ENCODE peak calls at places on chromosomes 11 and 22, in five cellular contexts. E is stimulated activated CD4-positive, alpha-beta T cell treated with anti-CD3 and anti-CD28 coated beads, Interleukin-15, amount 100 ng/mL, for 24 hours; Q is hypothalamus; X is astrocyte of the spinal cord; J is AG10803. R is an unnamed sample.

GRCh38 chr11:27524155-27524554 is 17.6 kb upstream of the LIN7C start:
- DNase-seq in E (no peak), Q (no peak), X (peak), J (peak), R (no peak)

GRCh38 chr11:133134561-133135173 is 397.6 kb downstream of the OPCML start:
- DNase-seq in E (peak), Q (peak), X (peak), J (peak), R (peak)

GRCh38 chr22:36510966-36511881 is 4.4 kb upstream of the FOXRED2 start:
- DNase-seq in E (peak), Q (no peak), X (peak), J (peak), R (peak)

GRCh38 chr11:72075109-72075508 is 5.2 kb downstream of the NUMA1 start:
- DNase-seq in E (no peak), Q (no peak), X (no peak), J (no peak), R (no peak)

GRCh38 chr11:99494065-99494464 is 473.3 kb downstream of the CNTN5 start:
- DNase-seq in E (no peak), Q (no peak), X (no peak), J (no peak), R (no peak)

GRCh38 chr11:35013514-35014191 is 97.2 kb downstream of the PDHX start:
- DNase-seq in E (peak), Q (no peak), X (peak), J (peak), R (no peak)

GRCh38 chr22:37502342-37503182 is 16.4 kb upstream of the MFNG start:
- DNase-seq in E (no peak), Q (no peak), X (no peak), J (no peak), R (peak)

GRCh38 chr11:128580612-128581011 is 6.7 kb downstream of the ETS1 start:
- DNase-seq in E (no peak), Q (no peak), X (no peak), J (no peak), R (no peak)

GRCh38 chr11:72234514-72234830 is 9.5 kb downstream of the PHOX2A start:
- DNase-seq in E (no peak), Q (no peak), X (no peak), J (no peak), R (no peak)

GRCh38 chr11:85941380-85941973 is 86.3 kb downstream of the CCDC83 start:
- DNase-seq in E (peak), Q (peak), X (peak), J (peak), R (peak)

GRCh38 chr11:111976119-111976518 is 39.0 kb downstream of the DIXDC1 start:
- DNase-seq in E (no peak), Q (no peak), X (no peak), J (no peak), R (no peak)

GRCh38 chr22:37204045-37204655 is 8.1 kb downstream of the SSTR3 start:
- DNase-seq in E (no peak), Q (no peak), X (no peak), J (no peak), R (no peak)

GRCh38 chr22:39556970-39557811 is 13.4 kb upstream of the CACNA1I start:
- DNase-seq in E (peak), Q (no peak), X (no peak), J (no peak), R (peak)

GRCh38 chr11:116192509-116193206 is 580.1 kb downstream of the BUD13 start:
- DNase-seq in E (no peak), Q (no peak), X (no peak), J (no peak), R (no peak)

GRCh38 chr11:62054081-62054480 is 69.7 kb upstream of the INCENP start:
- DNase-seq in E (no peak), Q (no peak), X (no peak), J (no peak), R (no peak)

GRCh38 chr11:45169310-45170072 is 23.1 kb downstream of the PRDM11 start:
- DNase-seq in E (no peak), Q (no peak), X (no peak), J (no peak), R (no peak)

GRCh38 chr11:91078221-91078620 is 855.4 kb upstream of the CHORDC1 start:
- DNase-seq in E (no peak), Q (no peak), X (no peak), J (no peak), R (no peak)

GRCh38 chr11:63554901-63555218 is 8.3 kb downstream of the PLAAT2 start:
- DNase-seq in E (no peak), Q (no peak), X (no peak), J (no peak), R (no peak)

GRCh38 chr22:50271519-50271970 is 1.4 kb upstream of the MAPK11 start:
- DNase-seq in E (peak), Q (peak), X (peak), J (peak), R (peak)

GRCh38 chr11:82907376-82907775 is 5.8 kb downstream of the DDIAS start:
- DNase-seq in E (no peak), Q (no peak), X (no peak), J (no peak), R (no peak)

GRCh38 chr22:23381661-23382427 is 198.2 kb downstream of the IGLL1 start:
- DNase-seq in E (no peak), Q (no peak), X (no peak), J (no peak), R (no peak)

GRCh38 chr11:78841451-78842060 is 266.9 kb upstream of the NARS2 start:
- DNase-seq in E (no peak), Q (no peak), X (no peak), J (no peak), R (peak)

GRCh38 chr22:24236656-24237055 is 8.2 kb downstream of the GGT5 start:
- DNase-seq in E (no peak), Q (no peak), X (no peak), J (peak), R (no peak)

GRCh38 chr11:27968461-27968860 is 139.5 kb downstream of the KIF18A start:
- DNase-seq in E (no peak), Q (no peak), X (no peak), J (no peak), R (no peak)

R was measured in hepatocyte.